ENCODE peak calls at places on chromosomes 5 and 9, in seven cellular contexts. Q is colonic mucosa, M is progenitor cell of endocrine pancreas, Y is neural crest cell, Z is fibroblast of pulmonary artery, G is sigmoid colon, F is HFF-Myc. R is an unnamed sample.

GRCh38 chr5:86101966-86102365 is 515.8 kb upstream of the COX7C start:
- DNase-seq in Q (no peak), M (no peak), Y (no peak), Z (no peak), G (no peak), F (no peak), R (no peak)

GRCh38 chr9:130150779-130151381 is 21.3 kb upstream of the NCS1 start:
- DNase-seq in Q (no peak), M (no peak), Y (no peak), Z (no peak), G (no peak), F (no peak), R (peak)

GRCh38 chr9:113614843-113615648 is 151.5 kb downstream of the RGS3 start:
- DNase-seq in Q (no peak), M (no peak), Y (no peak), Z (peak), G (no peak), F (no peak), R (peak)

GRCh38 chr9:133619791-133620190 is 10.6 kb upstream of the FAM163B start:
- DNase-seq in Q (no peak), M (no peak), Y (no peak), Z (no peak), G (no peak), F (no peak), R (peak)

GRCh38 chr9:81266674-81267073 is 422.7 kb downstream of the TLE1 start:
- DNase-seq in Q (no peak), M (no peak), Y (no peak), Z (peak), G (no peak), F (no peak), R (peak)

GRCh38 chr5:124111886-124112285 is 599.9 kb downstream of the CSNK1G3 start:
- DNase-seq in Q (no peak), M (no peak), Y (no peak), Z (peak), G (no peak), F (no peak), R (no peak)

GRCh38 chr9:106648799-106649198 is 214.2 kb upstream of the ZNF462 start:
- DNase-seq in Q (no peak), M (no peak), Y (no peak), Z (peak), G (no peak), F (no peak), R (peak)

GRCh38 chr5:143140492-143141231 is 262.8 kb downstream of the NR3C1 start:
- DNase-seq in Q (peak), M (no peak), Y (no peak), Z (no peak), G (no peak), F (no peak), R (peak)

DNA sequence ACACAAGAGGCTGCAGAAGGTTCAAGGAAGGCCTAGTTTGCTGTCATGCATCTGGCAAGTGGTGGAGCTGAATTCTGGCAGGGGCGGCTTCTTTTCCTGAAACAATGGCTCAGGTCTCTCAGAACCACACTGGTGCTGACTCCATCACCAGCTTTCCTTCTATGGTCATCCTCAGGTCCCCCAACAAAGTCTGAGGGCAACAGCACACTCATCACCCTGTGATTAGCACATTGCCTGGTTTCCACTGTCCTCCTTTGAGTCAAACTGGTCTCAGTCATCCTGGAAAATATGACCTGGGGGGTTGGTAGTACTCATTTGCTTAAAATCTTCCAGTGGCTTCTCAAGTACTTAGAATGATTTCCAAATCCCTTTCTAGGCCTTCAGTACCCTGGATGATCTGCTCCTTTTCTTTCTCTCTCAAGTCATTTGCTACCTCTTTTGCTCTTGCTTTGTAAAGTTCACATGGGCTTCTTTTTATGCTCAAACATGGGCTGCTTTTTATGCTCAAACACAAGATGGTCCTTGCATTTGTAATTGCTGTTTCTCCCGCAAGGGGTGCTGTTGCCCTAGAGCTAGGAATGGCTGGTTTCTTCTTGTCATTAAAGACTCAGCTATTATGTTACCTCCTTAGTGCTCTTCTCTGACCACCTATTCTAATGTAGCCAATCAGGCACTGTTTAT is 144.9 kb downstream of the ALDH1A1 start:
- DNase-seq in Q (no peak), M (no peak), Y (no peak), Z (peak), G (no peak), F (no peak), R (peak)
- TF ChIP-seq CTCF in Q (peak), M (peak), Y (peak), Z (peak), G (no peak), F (peak), R (peak)

GRCh38 chr5:67165524-67166459 is 30.8 kb downstream of the CD180 start:
- DNase-seq in Q (peak), M (peak), Y (peak), Z (peak), G (peak), F (no peak), R (peak)
- TF ChIP-seq CTCF in Q (peak), M (peak), Y (peak), Z (peak), G (peak), F (peak), R (peak)

DNA sequence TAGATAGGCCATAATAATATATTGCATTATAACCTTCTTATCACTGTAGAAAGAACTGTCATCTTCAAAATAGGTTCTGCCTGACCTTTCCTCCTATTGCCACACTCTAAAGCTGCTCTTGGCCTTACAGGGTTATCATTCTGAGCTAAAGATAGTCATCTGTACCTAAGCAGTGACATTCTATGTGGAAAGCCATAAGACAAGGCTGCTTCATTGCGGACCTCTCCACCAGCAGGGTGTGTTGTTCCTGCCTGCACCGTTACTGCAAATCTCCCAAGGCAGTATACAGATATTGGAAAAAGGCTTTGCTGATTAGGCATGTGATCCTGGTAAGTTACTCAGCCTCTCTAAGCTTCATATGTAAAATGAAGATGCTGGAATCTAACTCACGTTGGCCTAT is 8.1 kb downstream of the ZNF622 start:
- DNase-seq in Q (no peak), M (no peak), Y (no peak), Z (no peak), G (no peak), F (no peak), R (peak)
- TF ChIP-seq CTCF in Q (no peak), M (no peak), Y (peak), Z (peak), G (no peak), F (no peak), R (peak)

GRCh38 chr9:99241106-99241505 is 19.0 kb downstream of the SEC61B start:
- DNase-seq in Q (no peak), M (no peak), Y (no peak), Z (no peak), G (no peak), F (no peak), R (peak)
- TF ChIP-seq CTCF in Q (no peak), M (no peak), Y (peak), Z (no peak), G (no peak), F (no peak), R (peak)

DNA sequence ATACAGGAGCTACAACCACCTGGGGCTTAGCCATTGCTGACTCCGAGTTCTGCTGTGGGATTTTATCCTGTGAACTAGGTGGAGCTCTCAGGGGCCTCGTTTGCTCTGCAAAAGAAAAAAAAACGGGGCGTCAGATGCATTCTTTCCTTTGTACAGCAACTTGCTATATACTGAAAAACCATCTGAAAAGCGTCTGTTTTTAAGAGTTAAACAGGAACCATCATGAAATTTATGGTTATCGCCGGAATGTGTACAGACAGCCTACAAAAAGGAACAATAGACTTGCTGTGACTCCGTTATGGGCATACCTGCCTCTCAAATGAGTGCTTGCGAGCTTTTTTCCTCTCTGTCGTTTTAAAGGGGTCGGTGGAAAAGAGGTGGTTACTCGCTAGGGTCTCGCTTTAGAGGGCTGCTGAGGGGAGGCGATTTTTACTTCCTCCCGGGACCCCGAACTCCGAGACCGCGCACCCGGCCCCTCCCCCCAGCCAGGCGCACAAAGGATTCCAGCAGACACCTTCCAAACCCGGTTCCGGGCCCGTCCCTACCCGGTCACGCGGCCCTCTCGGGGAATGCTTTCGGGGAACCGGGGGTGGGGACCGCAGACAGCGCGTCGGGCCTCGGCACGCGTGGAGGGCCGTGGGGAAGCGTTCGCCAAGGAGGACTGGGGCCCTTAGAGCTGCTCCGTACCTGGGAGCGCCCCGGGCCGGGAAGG is 826 bp downstream of the PAIP1 start:
- DNase-seq in Q (peak), M (peak), Y (peak), Z (peak), G (peak), F (no peak), R (peak)
- TF ChIP-seq CTCF in Q (no peak), M (no peak), Y (no peak), Z (no peak), G (no peak), F (no peak), R (peak)

DNA sequence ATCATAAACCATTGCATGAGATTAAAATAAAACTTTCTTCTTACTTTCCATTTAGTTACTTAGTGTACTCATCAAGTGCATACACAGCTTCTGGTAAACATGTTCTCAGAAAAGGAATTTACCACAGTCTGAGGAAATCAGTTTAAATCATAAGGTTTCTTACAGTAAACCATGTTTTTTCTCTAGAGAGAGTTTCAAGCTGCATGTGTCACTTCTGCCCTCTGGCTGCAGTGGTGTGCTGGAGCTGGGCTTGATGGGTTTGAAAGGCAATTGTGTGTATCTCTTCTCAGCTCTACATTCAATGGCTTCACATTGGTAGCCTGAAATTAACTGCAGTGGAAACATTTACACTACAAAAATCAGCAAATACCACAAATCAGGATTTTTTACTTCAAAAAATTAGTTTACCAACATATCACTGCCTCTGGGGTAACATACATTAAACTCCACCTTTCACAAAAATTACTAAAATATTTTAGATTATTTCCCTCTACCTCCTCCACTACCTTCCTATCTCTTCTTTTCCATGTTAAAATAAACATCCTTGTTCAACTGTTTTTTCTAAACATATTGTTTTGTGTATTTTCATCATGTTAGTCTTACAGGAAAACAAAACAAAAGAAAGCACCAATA is 414.3 kb downstream of the ANXA1 start:
- DNase-seq in Q (no peak), M (no peak), Y (no peak), Z (peak), G (no peak), F (no peak), R (peak)
- TF ChIP-seq CTCF in Q (no peak), M (peak), Y (peak), Z (peak), G (no peak), F (peak), R (peak)

R was measured in choroid plexus epithelial cell.